ENCODE peak calls at places on chromosomes 7 and 10, in five cellular contexts. R is endodermal cell, J is upper lobe of right lung, W is AG04450, L is NB4. M is an unnamed sample.

GRCh38 chr10:132619927-132620326 is 82.3 kb downstream of the INPP5A start:
- DNase-seq in R (no peak), J (no peak), W (no peak), L (no peak), M (no peak)

GRCh38 chr10:77532068-77532467 is 105.5 kb downstream of the KCNMA1 start:
- DNase-seq in R (no peak), J (no peak), W (peak; percentile 68), L (no peak), M (peak; percentile 24)

GRCh38 chr10:119377905-119378736 is 164.4 kb downstream of the RGS10 start:
- DNase-seq in R (no peak), J (no peak), W (no peak), L (no peak), M (no peak)

GRCh38 chr7:3482147-3482921 is 181.3 kb downstream of the SDK1 start:
- DNase-seq in R (peak; percentile 89), J (no peak), W (peak; percentile 3), L (peak; percentile 36), M (peak; percentile 2)

GRCh38 chr7:34315032-34315431 is 343.0 kb upstream of the NPSR1 start:
- DNase-seq in R (no peak), J (no peak), W (no peak), L (no peak), M (no peak)

GRCh38 chr7:134444961-134445315 is 14.0 kb downstream of the AKR1B1 start:
- DNase-seq in R (no peak), J (no peak), W (no peak), L (no peak), M (no peak)

GRCh38 chr10:116113721-116114501 is 159.1 kb downstream of the GFRA1 start:
- DNase-seq in R (no peak), J (no peak), W (no peak), L (no peak), M (no peak)

GRCh38 chr7:75979361-75980125 is 14.9 kb downstream of the TMEM120A start:
- DNase-seq in R (peak; percentile 37), J (peak; percentile 54), W (no peak), L (no peak), M (no peak)

GRCh38 chr7:143492799-143493568 is 15.3 kb downstream of the TAS2R41 start:
- DNase-seq in R (no peak), J (no peak), W (no peak), L (no peak), M (no peak)

GRCh38 chr7:64872809-64873500 is 30.1 kb upstream of the ZNF273 start:
- DNase-seq in R (no peak), J (no peak), W (no peak), L (no peak), M (no peak)

GRCh38 chr7:5452937-5453540 is 29.4 kb upstream of the TNRC18 start:
- DNase-seq in R (peak; percentile 84), J (no peak), W (peak; percentile 42), L (peak; percentile 92), M (peak; percentile 20)

GRCh38 chr10:46239247-46239646 is 47.5 kb upstream of the ANTXRL start:
- DNase-seq in R (no peak), J (no peak), W (no peak), L (no peak), M (peak; percentile 59)

GRCh38 chr10:99835947-99836346 is 53.5 kb downstream of the ABCC2 start:
- DNase-seq in R (no peak), J (no peak), W (no peak), L (no peak), M (no peak)

GRCh38 chr7:139720705-139721231 is 57.0 kb downstream of the HIPK2 start:
- DNase-seq in R (peak; percentile 15), J (no peak), W (no peak), L (no peak), M (peak; percentile 91)

GRCh38 chr7:34091330-34091917 is 186.1 kb downstream of the BMPER start:
- DNase-seq in R (peak; percentile 80), J (no peak), W (peak; percentile 18), L (peak; percentile 69), M (peak; percentile 46)

GRCh38 chr7:78218051-78218450 is 419.5 kb downstream of the PHTF2 start:
- DNase-seq in R (no peak), J (no peak), W (no peak), L (no peak), M (no peak)

GRCh38 chr7:12314199-12314598 is 89.5 kb downstream of the VWDE start:
- DNase-seq in R (no peak), J (no peak), W (no peak), L (no peak), M (no peak)

GRCh38 chr7:128937647-128938523 is at the start of gene IRF5:
- DNase-seq in R (peak; percentile 81), J (peak; percentile 88), W (no peak), L (peak; percentile 61), M (peak; percentile 84)

GRCh38 chr7:105261689-105262088 is 127.0 kb downstream of the SRPK2 start:
- DNase-seq in R (no peak), J (no peak), W (no peak), L (peak; percentile 36), M (no peak)

GRCh38 chr10:132179551-132180392 is 7.0 kb upstream of the DPYSL4 start:
- DNase-seq in R (no peak), J (no peak), W (no peak), L (no peak), M (no peak)

GRCh38 chr10:46556515-46557318 is at the start of gene GPRIN2:
- DNase-seq in R (peak; percentile 92), J (peak; percentile 89), W (no peak), L (no peak), M (no peak)

GRCh38 chr7:74266191-74266963 is 12.2 kb upstream of the RFC2 start:
- DNase-seq in R (no peak), J (no peak), W (no peak), L (no peak), M (peak; percentile 51)

GRCh38 chr7:147483634-147484292 is 1106.8 kb upstream of the C7orf33 start:
- DNase-seq in R (no peak), J (no peak), W (no peak), L (no peak), M (no peak)

GRCh38 chr10:10942441-10942840 is 75.2 kb upstream of the CELF2 start:
- DNase-seq in R (no peak), J (no peak), W (no peak), L (no peak), M (no peak)

GRCh38 chr10:456486-456885 is 233.0 kb downstream of the DIP2C start:
- DNase-seq in R (no peak), J (no peak), W (no peak), L (no peak), M (no peak)

DNA sequence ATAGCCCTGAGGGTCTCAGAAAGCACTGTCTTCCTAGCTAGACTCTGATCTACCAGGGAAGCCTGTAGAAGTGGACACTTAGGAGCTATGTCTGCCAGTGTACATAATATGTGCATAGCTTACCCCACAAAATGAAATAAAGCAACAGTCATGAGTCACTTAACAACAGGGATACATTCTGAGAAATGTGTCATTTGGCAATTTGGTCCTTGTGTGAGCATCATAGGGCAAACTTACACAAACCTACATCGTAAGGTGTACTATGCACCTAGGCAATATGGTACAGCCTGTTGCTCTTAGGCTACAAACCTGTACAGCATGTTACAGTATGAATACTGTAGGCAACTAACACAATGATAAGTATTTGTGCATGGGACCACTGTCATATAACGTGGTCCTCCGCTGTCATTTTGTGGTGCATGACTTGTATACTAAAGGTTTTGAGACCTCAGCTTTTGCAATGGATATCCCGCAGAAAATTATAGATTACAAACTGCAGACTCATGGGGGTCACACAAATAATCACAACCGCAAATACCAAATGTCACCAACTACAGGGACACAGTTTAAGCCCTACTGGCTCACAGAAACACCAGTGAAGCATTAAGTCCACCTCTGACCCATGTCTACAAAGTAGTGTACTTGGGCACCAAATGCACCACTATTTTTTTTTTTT is 1.7 kb downstream of the URGCP start:
- DNase-seq in R (no peak), J (no peak), W (no peak), L (no peak), M (no peak)
- H3K4me3 ChIP-seq in R (peak overlapping the region; percentile 81), J (peak overlapping the region; percentile 75), W (peak overlapping the region; percentile 81), L (no peak overlapping the region), M (no peak overlapping the region)

GRCh38 chr7:51188987-51189386 is 127.6 kb downstream of the COBL start:
- DNase-seq in R (no peak), J (no peak), W (no peak), L (no peak), M (no peak)

GRCh38 chr7:51186531-51186930 is 130.1 kb downstream of the COBL start:
- DNase-seq in R (no peak), J (no peak), W (no peak), L (peak; percentile 11), M (no peak)

GRCh38 chr7:51190950-51191349 is 125.7 kb downstream of the COBL start:
- DNase-seq in R (no peak), J (no peak), W (no peak), L (no peak), M (no peak)

GRCh38 chr7:51189777-51190176 is 126.8 kb downstream of the COBL start:
- DNase-seq in R (no peak), J (no peak), W (no peak), L (no peak), M (no peak)

DNA sequence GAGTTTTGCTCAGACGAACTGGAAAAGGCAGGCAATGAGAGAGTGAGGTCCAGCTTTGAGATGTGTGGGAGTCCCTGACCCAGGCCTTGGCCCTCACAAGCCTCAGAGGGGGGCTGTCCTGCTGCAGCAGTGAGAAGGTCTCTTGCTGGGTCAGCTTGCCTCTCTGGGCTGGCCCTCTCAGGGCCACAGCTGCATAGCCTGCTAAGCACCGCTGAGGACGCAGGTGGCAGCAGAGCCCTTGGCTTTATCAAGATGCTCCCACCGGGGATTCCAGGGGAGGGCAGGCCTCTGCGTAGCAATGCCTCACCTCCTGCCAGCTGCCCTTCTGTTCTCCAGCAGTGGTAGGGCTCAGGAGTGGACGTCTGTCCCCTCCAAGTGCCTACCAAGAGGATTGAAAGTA is 128.7 kb downstream of the COBL start:
- DNase-seq in R (peak; percentile 94), J (no peak), W (no peak), L (peak; percentile 17), M (peak; percentile 9)
- TF ChIP-seq CTCF in R (peak; percentile 83), J (no peak), W (no peak), L (peak; percentile 4), M (no peak)

DNA sequence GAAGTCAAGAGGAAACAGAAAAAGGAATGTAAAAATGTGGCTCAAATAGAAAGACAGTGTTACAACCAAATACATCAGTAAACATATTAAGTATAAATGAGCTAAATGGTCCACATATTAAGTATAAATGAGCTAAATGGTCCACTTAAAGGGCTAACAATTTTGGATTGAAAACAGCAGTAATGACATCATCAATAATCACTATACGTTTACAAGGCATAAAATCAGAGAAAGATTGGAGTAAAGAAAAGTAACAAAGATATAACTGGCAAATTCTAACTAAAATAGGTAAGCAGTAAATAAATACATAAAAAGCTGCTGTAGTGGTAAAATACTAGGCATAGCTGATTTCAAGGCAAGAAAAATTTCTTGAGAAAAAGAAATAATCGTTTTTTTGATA is 1298.4 kb upstream of the CELF2 start:
- DNase-seq in R (no peak), J (no peak), W (no peak), L (no peak), M (no peak)
- H3K4me3 ChIP-seq in R (no peak overlapping the region), J (no peak overlapping the region), W (no peak overlapping the region), L (no peak overlapping the region), M (no peak overlapping the region)

GRCh38 chr7:92448185-92448747 is 984 bp downstream of the GATAD1 start:
- DNase-seq in R (peak; percentile 72), J (peak; percentile 67), W (no peak), L (peak; percentile 82), M (peak; percentile 72)
- TF ChIP-seq CTCF in R (peak; percentile 53), J (peak; percentile 49), W (peak; percentile 58), L (peak; percentile 65), M (peak; percentile 42)